ENCODE peak calls at places on chromosomes 11 and 22, in nine cellular contexts. R, Q, Y, U, I, E, K, D and P are unnamed samples.

GRCh38 chr11:66289548-66290331 is 797 bp upstream of the YIF1A start:
- DNase-seq in R (peak), Q (peak), Y (no peak), U (peak), I (no peak), E (peak), K (peak), D (no peak), P (no peak)

GRCh38 chr11:1777737-1778136 is 14.0 kb upstream of the CTSD start:
- DNase-seq in R (no peak), Q (peak), Y (no peak), U (no peak), I (no peak), E (no peak), K (no peak), D (no peak), P (no peak)

GRCh38 chr11:100942016-100942415 is 187.6 kb downstream of the PGR start:
- DNase-seq in R (no peak), Q (no peak), Y (no peak), U (no peak), I (no peak), E (no peak), K (peak), D (peak), P (peak)

GRCh38 chr11:10558288-10558687 is 10.2 kb downstream of the LYVE1 start:
- DNase-seq in R (no peak), Q (no peak), Y (no peak), U (no peak), I (no peak), E (no peak), K (no peak), D (no peak), P (no peak)

GRCh38 chr11:67564230-67564629 is 19.4 kb upstream of the GSTP1 start:
- DNase-seq in R (no peak), Q (no peak), Y (no peak), U (no peak), I (no peak), E (no peak), K (no peak), D (peak), P (no peak)

GRCh38 chr22:20062766-20063083 is 17.3 kb upstream of the DGCR8 start:
- DNase-seq in R (no peak), Q (no peak), Y (peak), U (no peak), I (no peak), E (no peak), K (no peak), D (peak), P (peak)

GRCh38 chr11:130050272-130050671 is 19.4 kb upstream of the APLP2 start:
- DNase-seq in R (no peak), Q (peak), Y (no peak), U (no peak), I (no peak), E (no peak), K (no peak), D (peak), P (no peak)

GRCh38 chr11:12042215-12042676 is 33.8 kb upstream of the DKK3 start:
- DNase-seq in R (peak), Q (peak), Y (peak), U (no peak), I (peak), E (no peak), K (no peak), D (peak), P (peak)

GRCh38 chr22:30210235-30210831 is 36.2 kb downstream of the LIF start:
- DNase-seq in R (no peak), Q (peak), Y (peak), U (peak), I (peak), E (no peak), K (no peak), D (peak), P (no peak)

GRCh38 chr11:115911656-115912055 is 407.4 kb upstream of the CADM1 start:
- DNase-seq in R (no peak), Q (no peak), Y (no peak), U (no peak), I (no peak), E (no peak), K (no peak), D (peak), P (no peak)

GRCh38 chr22:17569971-17570511 is 6.7 kb downstream of the SLC25A18 start:
- DNase-seq in R (no peak), Q (peak), Y (no peak), U (no peak), I (no peak), E (no peak), K (no peak), D (peak), P (peak)

GRCh38 chr11:2271327-2272240 is 1.2 kb upstream of the ASCL2 start:
- DNase-seq in R (peak), Q (no peak), Y (no peak), U (peak), I (no peak), E (peak), K (no peak), D (no peak), P (no peak)

GRCh38 chr11:93123351-93123898 is 74.4 kb downstream of the SLC36A4 start:
- DNase-seq in R (no peak), Q (no peak), Y (no peak), U (peak), I (no peak), E (no peak), K (peak), D (peak), P (no peak)

GRCh38 chr11:95254139-95254704 is 23.2 kb upstream of the SESN3 start:
- DNase-seq in R (peak), Q (peak), Y (peak), U (peak), I (peak), E (peak), K (peak), D (peak), P (peak)

GRCh38 chr11:116827461-116827860 is 2.2 kb upstream of the APOC3 start:
- DNase-seq in R (no peak), Q (no peak), Y (no peak), U (no peak), I (no peak), E (no peak), K (no peak), D (no peak), P (no peak)

GRCh38 chr11:108927791-108928545 is 263.1 kb downstream of the DDX10 start:
- DNase-seq in R (no peak), Q (no peak), Y (no peak), U (no peak), I (no peak), E (no peak), K (no peak), D (peak), P (no peak)

GRCh38 chr22:29821790-29822130 is 16.3 kb downstream of the ASCC2 start:
- DNase-seq in R (no peak), Q (no peak), Y (no peak), U (no peak), I (no peak), E (no peak), K (no peak), D (no peak), P (no peak)

GRCh38 chr22:46827072-46827780 is 64.8 kb downstream of the TBC1D22A start:
- DNase-seq in R (no peak), Q (no peak), Y (no peak), U (no peak), I (no peak), E (peak), K (no peak), D (no peak), P (no peak)

GRCh38 chr11:93939084-93939780 is 81.9 kb upstream of the HEPHL1 start:
- DNase-seq in R (no peak), Q (no peak), Y (no peak), U (no peak), I (no peak), E (no peak), K (no peak), D (peak), P (peak)

GRCh38 chr22:39534591-39535301 is 2.2 kb upstream of the RPS19BP1 start:
- DNase-seq in R (peak), Q (peak), Y (no peak), U (peak), I (no peak), E (peak), K (peak), D (peak), P (peak)

GRCh38 chr11:61477734-61478148 is 30.8 kb upstream of the LRRC10B start:
- DNase-seq in R (peak), Q (peak), Y (no peak), U (peak), I (no peak), E (peak), K (peak), D (no peak), P (no peak)

GRCh38 chr22:41563051-41563711 is 2.4 kb downstream of the CSDC2 start:
- DNase-seq in R (no peak), Q (peak), Y (no peak), U (no peak), I (peak), E (no peak), K (no peak), D (peak), P (peak)

GRCh38 chr22:42959472-42960145 is 55.3 kb downstream of the PACSIN2 start:
- DNase-seq in R (no peak), Q (peak), Y (no peak), U (peak), I (peak), E (no peak), K (peak), D (peak), P (no peak)

GRCh38 chr22:38353142-38353629 is 36.0 kb upstream of the CSNK1E start:
- DNase-seq in R (peak), Q (peak), Y (peak), U (peak), I (no peak), E (peak), K (peak), D (peak), P (peak)

GRCh38 chr22:46691571-46691970 is 46.5 kb downstream of the CERK start:
- DNase-seq in R (no peak), Q (no peak), Y (no peak), U (no peak), I (no peak), E (no peak), K (no peak), D (no peak), P (no peak)

GRCh38 chr11:27207025-27207650 is 155.9 kb downstream of the CCDC34 start:
- DNase-seq in R (no peak), Q (no peak), Y (no peak), U (no peak), I (no peak), E (peak), K (no peak), D (peak), P (no peak)

GRCh38 chr11:93285430-93285829 is 45.1 kb upstream of the DEUP1 start:
- DNase-seq in R (no peak), Q (no peak), Y (no peak), U (no peak), I (no peak), E (no peak), K (no peak), D (no peak), P (no peak)

GRCh38 chr22:19678949-19679348 is 35.4 kb upstream of the SEPTIN5 start:
- DNase-seq in R (no peak), Q (no peak), Y (no peak), U (no peak), I (no peak), E (no peak), K (no peak), D (no peak), P (no peak)

GRCh38 chr11:20283475-20283874 is 80.0 kb upstream of the HTATIP2 start:
- DNase-seq in R (no peak), Q (no peak), Y (no peak), U (no peak), I (no peak), E (no peak), K (no peak), D (no peak), P (no peak)

GRCh38 chr22:45919504-45920286 is 57.3 kb downstream of the WNT7B start:
- DNase-seq in R (no peak), Q (no peak), Y (no peak), U (peak), I (no peak), E (no peak), K (no peak), D (no peak), P (no peak)

GRCh38 chr11:106724293-106724892 is 293.9 kb downstream of the GUCY1A2 start:
- DNase-seq in R (no peak), Q (peak), Y (no peak), U (no peak), I (no peak), E (no peak), K (no peak), D (peak), P (peak)

GRCh38 chr11:13337986-13338436 is 60.4 kb downstream of the BMAL1 start:
- DNase-seq in R (no peak), Q (peak), Y (no peak), U (no peak), I (no peak), E (no peak), K (no peak), D (peak), P (peak)

GRCh38 chr11:118277312-118277711 is 13.2 kb upstream of the MPZL2 start:
- DNase-seq in R (no peak), Q (peak), Y (peak), U (peak), I (peak), E (no peak), K (no peak), D (peak), P (no peak)

GRCh38 chr11:108788565-108789199 is 123.8 kb downstream of the DDX10 start:
- DNase-seq in R (no peak), Q (peak), Y (peak), U (no peak), I (no peak), E (peak), K (no peak), D (peak), P (peak)

GRCh38 chr11:106447631-106448191 is 370.2 kb downstream of the AASDHPPT start:
- DNase-seq in R (no peak), Q (no peak), Y (no peak), U (no peak), I (no peak), E (no peak), K (no peak), D (no peak), P (peak)

GRCh38 chr22:45273452-45274075 is 11.2 kb upstream of the UPK3A start:
- DNase-seq in R (no peak), Q (no peak), Y (no peak), U (no peak), I (no peak), E (no peak), K (no peak), D (no peak), P (no peak)

GRCh38 chr11:125101596-125101995 is 9.8 kb downstream of the TMEM218 start:
- DNase-seq in R (no peak), Q (no peak), Y (no peak), U (no peak), I (no peak), E (no peak), K (no peak), D (no peak), P (no peak)

DNA sequence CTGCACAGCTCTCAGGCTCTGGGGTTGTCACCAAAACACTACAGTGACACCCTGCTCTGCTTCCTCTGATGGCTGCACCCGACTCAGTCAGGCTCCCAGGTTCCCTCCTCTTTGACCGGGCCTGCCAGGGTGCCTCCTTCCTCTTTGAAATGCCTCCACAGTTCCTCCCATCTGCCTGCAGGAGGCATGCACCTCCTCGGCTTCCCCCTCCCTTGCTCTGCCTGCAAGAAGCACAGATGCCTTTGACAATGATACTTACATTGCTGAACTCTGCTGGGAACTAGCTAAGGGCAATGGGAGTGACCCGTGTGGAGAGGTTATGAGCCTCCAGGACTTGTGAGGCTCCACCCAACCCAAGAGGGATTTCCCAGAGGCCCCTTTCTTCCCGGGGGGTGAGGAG is 674.1 kb downstream of the OPCML start:
- DNase-seq in R (no peak), Q (peak), Y (no peak), U (no peak), I (no peak), E (peak), K (no peak), D (peak), P (peak)
- TF ChIP-seq CTCF in R (no peak), Q (peak), Y (no peak), U (no peak), I (peak), E (peak), K (no peak), D (peak), P (peak)

GRCh38 chr11:8786933-8787332 is 104.3 kb downstream of the RPL27A start:
- DNase-seq in R (no peak), Q (no peak), Y (no peak), U (no peak), I (no peak), E (no peak), K (no peak), D (peak), P (peak)
- TF ChIP-seq CTCF in R (no peak), Q (no peak), Y (no peak), U (no peak), I (no peak), E (no peak), K (peak), D (peak), P (peak)

DNA sequence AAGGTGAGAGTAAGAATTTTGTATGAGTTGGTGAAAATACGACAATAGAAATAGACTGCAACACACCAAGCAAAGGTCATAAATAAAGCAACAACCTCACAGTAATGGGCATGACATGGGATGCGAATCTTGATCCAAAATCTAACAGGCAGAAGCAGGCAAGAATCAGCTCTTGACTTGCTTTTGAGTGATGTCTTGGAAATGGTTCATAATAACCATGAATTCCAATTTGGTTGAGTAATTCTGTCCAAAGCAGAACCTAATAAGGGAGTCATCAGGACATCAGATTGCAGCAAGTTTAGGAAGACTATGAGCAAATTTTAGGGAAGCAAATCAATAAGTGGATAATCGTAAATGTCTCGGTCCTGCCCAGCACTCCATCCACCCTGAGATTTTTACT is 224.0 kb upstream of the ISX start:
- DNase-seq in R (no peak), Q (no peak), Y (no peak), U (no peak), I (no peak), E (no peak), K (no peak), D (peak), P (no peak)
- TF ChIP-seq CTCF in R (no peak), Q (no peak), Y (no peak), U (no peak), I (no peak), E (no peak), K (no peak), D (no peak), P (no peak)

DNA sequence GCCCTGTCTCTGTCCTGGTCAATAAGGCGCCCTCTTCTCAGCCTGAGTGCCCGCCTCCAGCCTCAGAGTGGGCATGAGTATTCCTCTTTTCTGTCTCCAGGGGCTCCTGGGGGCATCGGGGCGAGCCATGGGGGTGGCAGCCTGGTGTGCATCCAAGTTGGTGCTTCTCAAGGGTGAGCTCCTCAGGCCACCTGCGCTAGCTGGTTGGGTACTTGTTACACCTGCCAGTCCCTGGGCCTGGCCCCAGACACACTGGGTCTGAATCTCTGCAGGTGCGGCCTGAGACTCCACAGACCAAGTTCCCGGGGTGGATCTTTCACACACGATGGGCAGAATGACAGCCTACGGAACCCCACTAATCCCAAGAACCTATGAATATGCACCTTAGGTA is 168.6 kb upstream of the B3GAT1 start:
- DNase-seq in R (no peak), Q (no peak), Y (no peak), U (no peak), I (no peak), E (no peak), K (no peak), D (no peak), P (no peak)
- TF ChIP-seq CTCF in R (no peak), Q (no peak), Y (no peak), U (no peak), I (no peak), E (no peak), K (no peak), D (no peak), P (no peak)

GRCh38 chr11:45889966-45890365 is 4.5 kb downstream of the MAPK8IP1 start:
- DNase-seq in R (no peak), Q (no peak), Y (no peak), U (no peak), I (no peak), E (no peak), K (no peak), D (no peak), P (no peak)
- TF ChIP-seq CTCF in R (no peak), Q (no peak), Y (no peak), U (no peak), I (no peak), E (no peak), K (no peak), D (no peak), P (no peak)